ENCODE peak calls at places on chromosome 1, in seven cellular contexts. I is OCI-LY7, C is HL-60, K is GM12878, N is fibroblast of lung, Q is ovary, D is colonic mucosa. P is an unnamed sample.

GRCh38 chr1:180366386-180367068 is 135.8 kb downstream of the ACBD6 start:
- DNase-seq in D (no peak), C (no peak), I (no peak), N (peak; percentile 63), Q (no peak), K (no peak), P (no peak)

GRCh38 chr1:30358510-30358909 is 364.9 kb downstream of the MATN1 start:
- DNase-seq in C (no peak), Q (no peak), K (no peak), I (no peak), N (no peak), D (no peak), P (no peak)

GRCh38 chr1:226395753-226396152 is 12.1 kb downstream of the PARP1 start:
- DNase-seq in N (no peak), D (no peak), I (no peak), Q (no peak), K (no peak), C (no peak), P (no peak)

GRCh38 chr1:88735909-88736308 is 51.8 kb downstream of the PKN2 start:
- DNase-seq in D (no peak), K (no peak), I (no peak), Q (no peak), N (no peak), C (no peak), P (no peak)

GRCh38 chr1:38006008-38006828 is 904 bp upstream of the FHL3 start:
- DNase-seq in C (no peak), K (no peak), Q (no peak), D (no peak), N (no peak), I (no peak), P (no peak)

GRCh38 chr1:54340876-54341275 is 65.3 kb downstream of the SSBP3 start:
- DNase-seq in D (no peak), Q (no peak), N (no peak), K (no peak), C (no peak), I (no peak), P (no peak)

GRCh38 chr1:160097196-160097910 is 1.1 kb downstream of the IGSF8 start:
- DNase-seq in K (no peak), C (peak; percentile 4), Q (no peak), I (peak; percentile 43), D (no peak), N (no peak), P (no peak)

GRCh38 chr1:61808968-61809367 is 66.7 kb downstream of the PATJ start:
- DNase-seq in C (no peak), N (peak; percentile 64), I (no peak), K (no peak), D (no peak), Q (no peak), P (no peak)

GRCh38 chr1:183783896-183784637 is 20.9 kb upstream of the RGL1 start:
- DNase-seq in K (no peak), I (no peak), C (no peak), N (peak; percentile 92), D (no peak), Q (peak; percentile 76), P (peak; percentile 73)

GRCh38 chr1:233440952-233441401 is 113.5 kb downstream of the MAP3K21 start:
- DNase-seq in D (peak; percentile 25), Q (no peak), K (peak; percentile 54), I (peak; percentile 44), C (peak; percentile 29), N (peak; percentile 68), P (peak; percentile 19)

GRCh38 chr1:149942207-149942606 is 5.5 kb upstream of the MTMR11 start:
- DNase-seq in I (no peak), K (no peak), C (no peak), D (no peak), N (peak; percentile 29), Q (no peak), P (no peak)

GRCh38 chr1:109193653-109194590 is 19.8 kb upstream of the SARS1 start:
- DNase-seq in K (peak; percentile 37), Q (peak; percentile 63), I (peak; percentile 70), N (no peak), C (peak; percentile 68), D (peak; percentile 74), P (peak; percentile 41)

GRCh38 chr1:93338426-93338825 is 7.3 kb upstream of the DR1 start:
- DNase-seq in N (peak; percentile 97), C (no peak), Q (no peak), K (no peak), I (no peak), D (no peak), P (no peak)

GRCh38 chr1:19336543-19336942 is 24.4 kb downstream of the SLC66A1 start:
- DNase-seq in D (no peak), I (no peak), N (peak; percentile 55), Q (no peak), C (no peak), K (no peak), P (no peak)

GRCh38 chr1:60866884-60867648 is 215.3 kb upstream of the NFIA start:
- DNase-seq in N (no peak), C (no peak), Q (no peak), I (no peak), K (no peak), D (no peak), P (no peak)

GRCh38 chr1:161305872-161306519 is 3.8 kb downstream of the MPZ start:
- DNase-seq in K (peak; percentile 65), N (peak; percentile 47), C (peak; percentile 98), Q (peak; percentile 85), D (peak; percentile 90), I (peak; percentile 95), P (peak; percentile 89)

GRCh38 chr1:185632659-185633428 is 101.3 kb upstream of the HMCN1 start:
- DNase-seq in C (peak; percentile 89), I (no peak), K (no peak), N (peak; percentile 89), Q (no peak), D (no peak), P (no peak)

GRCh38 chr1:220514256-220514655 is 13.7 kb upstream of the MARK1 start:
- DNase-seq in I (no peak), D (no peak), C (no peak), N (no peak), Q (no peak), K (no peak), P (no peak)

GRCh38 chr1:99661780-99662179 is 15.9 kb downstream of the PALMD start:
- DNase-seq in D (no peak), N (no peak), K (no peak), C (no peak), I (no peak), Q (no peak), P (no peak)

GRCh38 chr1:160629286-160630210 is 17.3 kb downstream of the SLAMF1 start:
- DNase-seq in N (no peak), I (no peak), C (peak; percentile 30), Q (no peak), K (no peak), D (no peak), P (no peak)

GRCh38 chr1:108592030-108592759 is 32.3 kb downstream of the EEIG2 start:
- DNase-seq in I (peak; percentile 4), D (no peak), K (no peak), N (peak; percentile 24), Q (no peak), C (no peak), P (no peak)

GRCh38 chr1:41650176-41650519 is 165.7 kb upstream of the EDN2 start:
- DNase-seq in N (peak; percentile 30), Q (no peak), I (no peak), K (no peak), C (peak; percentile 61), D (no peak), P (no peak)

GRCh38 chr1:226938903-226939438 is 1.1 kb upstream of the COQ8A start:
- DNase-seq in C (peak; percentile 42), K (no peak), N (peak; percentile 50), Q (no peak), I (peak; percentile 13), D (no peak), P (no peak)

GRCh38 chr1:26787381-26787705 is 407 bp upstream of the PIGV start:
- DNase-seq in I (no peak), K (peak; percentile 80), N (peak; percentile 72), C (no peak), Q (no peak), D (no peak), P (no peak)

GRCh38 chr1:233144434-233144833 is 151.1 kb downstream of the PCNX2 start:
- DNase-seq in D (no peak), I (no peak), K (no peak), C (no peak), Q (no peak), N (no peak), P (no peak)

GRCh38 chr1:235199441-235199840 is 38.4 kb upstream of the RBM34 start:
- DNase-seq in D (no peak), K (no peak), I (peak; percentile 46), C (peak; percentile 43), Q (no peak), N (peak; percentile 42), P (no peak)

DNA sequence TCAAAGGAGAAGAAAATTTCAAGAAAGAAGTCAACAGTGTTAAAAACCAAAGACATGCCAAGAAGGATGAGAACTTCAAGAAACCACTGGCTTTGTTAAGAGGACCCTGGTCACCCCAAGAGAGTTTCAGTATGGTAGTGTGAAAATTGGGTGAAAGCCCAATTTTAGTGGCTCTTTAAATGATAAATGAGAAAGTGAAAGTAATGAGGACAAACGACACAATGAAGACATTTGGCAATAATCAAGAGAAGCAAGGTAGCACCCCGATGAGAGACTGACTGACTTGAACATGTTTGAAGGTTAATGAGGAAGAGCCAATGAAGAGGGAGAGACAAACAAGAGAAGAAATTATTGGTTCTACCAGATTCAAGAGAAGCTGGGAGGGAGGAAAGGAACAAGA is 36.9 kb downstream of the DNASE2B start:
- DNase-seq in K (peak; percentile 12), I (no peak), Q (no peak), N (no peak), C (no peak), D (no peak), P (no peak)
- H3K27ac ChIP-seq in K (no peak overlapping the region), I (no peak overlapping the region), Q (no peak overlapping the region), N (no peak overlapping the region), C (peak overlapping the region; percentile 2), D (no peak overlapping the region), P (no peak overlapping the region)

GRCh38 chr1:50369830-50370229 is 53.4 kb downstream of the DMRTA2 start:
- DNase-seq in N (no peak), D (no peak), I (no peak), Q (no peak), C (no peak), K (no peak), P (no peak)
- TF ChIP-seq CTCF in N (no peak), D (no peak), I (no peak), Q (no peak), C (no peak), K (peak; percentile 15), P (no peak)

GRCh38 chr1:58781541-58782307 is 2.1 kb downstream of the JUN start:
- DNase-seq in C (peak; percentile 33), Q (peak; percentile 91), K (no peak), I (peak; percentile 35), N (peak; percentile 66), D (peak; percentile 72), P (peak; percentile 77)
- H3K27ac ChIP-seq in C (peak overlapping the region; percentile 28), Q (peak overlapping the region; percentile 93), K (no peak overlapping the region), I (no peak overlapping the region), N (peak overlapping the region; percentile 90), D (peak overlapping the region; percentile 99), P (peak overlapping the region; percentile 100)

DNA sequence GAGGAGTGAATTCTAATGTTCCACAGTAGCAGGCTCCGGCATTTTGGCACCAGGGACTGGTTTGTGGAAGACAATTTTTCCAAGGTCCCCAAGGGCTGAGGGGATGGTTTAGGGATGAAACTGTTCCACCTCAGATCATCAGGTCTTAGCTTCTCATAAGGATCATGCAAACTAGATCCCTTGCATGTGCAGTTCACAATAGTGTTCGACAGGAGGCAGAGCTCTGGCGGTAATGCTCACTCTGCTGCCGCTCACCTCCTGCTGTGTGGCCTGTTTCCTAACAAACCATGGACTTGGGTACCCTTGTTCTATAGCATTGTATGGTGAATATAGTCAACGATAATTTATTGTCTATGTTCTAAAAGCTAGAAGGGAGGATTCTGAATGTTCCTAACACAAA is 16.6 kb downstream of the CRNN start:
- DNase-seq in Q (no peak), I (no peak), N (no peak), K (no peak), C (no peak), D (no peak), P (no peak)
- TF ChIP-seq CTCF in Q (no peak), I (no peak), N (no peak), K (no peak), C (no peak), D (no peak), P (no peak)